ENCODE peak calls at places on chromosomes 6 and 20, in six cellular contexts. C is uterus, M is testis, Y is ovary, I is right lobe of liver, B is K562. J is an unnamed sample.

GRCh38 chr6:11744753-11745152 is 33.9 kb downstream of the ADTRP start:
- DNase-seq in B (no peak), I (peak; percentile 52), Y (no peak), M (peak; percentile 52), C (peak; percentile 67), J (peak; percentile 74)

GRCh38 chr6:126268087-126268486 is 71.8 kb upstream of the CENPW start:
- DNase-seq in M (no peak), Y (no peak), B (no peak), I (no peak), C (no peak), J (no peak)

GRCh38 chr6:148616811-148617210 is 130.0 kb upstream of the UST start:
- DNase-seq in M (no peak), B (no peak), I (no peak), Y (no peak), C (no peak), J (no peak)

GRCh38 chr6:17565399-17565798 is 34.7 kb upstream of the FAM8A1 start:
- DNase-seq in B (no peak), I (no peak), Y (no peak), C (no peak), M (no peak), J (no peak)

GRCh38 chr20:48285656-48286055 is 500.4 kb upstream of the SULF2 start:
- DNase-seq in B (no peak), C (no peak), Y (no peak), M (no peak), I (no peak), J (no peak)

GRCh38 chr6:36547646-36548400 is 544 bp upstream of the STK38 start:
- DNase-seq in B (no peak), I (no peak), Y (peak; percentile 29), M (no peak), C (no peak), J (no peak)

GRCh38 chr6:124193132-124193531 is 389.5 kb downstream of the NKAIN2 start:
- DNase-seq in Y (no peak), M (no peak), B (no peak), C (no peak), I (no peak), J (peak; percentile 2)

GRCh38 chr6:36780517-36781210 is 58.6 kb downstream of the CPNE5 start:
- DNase-seq in C (no peak), Y (no peak), B (no peak), M (no peak), I (no peak), J (no peak)

GRCh38 chr20:8434326-8434876 is 302.3 kb downstream of the PLCB1 start:
- DNase-seq in I (no peak), Y (no peak), B (no peak), C (no peak), M (no peak), J (no peak)

GRCh38 chr20:43915209-43916072 is 789 bp downstream of the TOX2 start:
- DNase-seq in B (no peak), C (no peak), M (peak; percentile 46), Y (no peak), I (no peak), J (no peak)

GRCh38 chr6:111748247-111748647 is 125.0 kb downstream of the FYN start:
- DNase-seq in M (no peak), Y (no peak), C (no peak), I (no peak), B (no peak), J (no peak)

GRCh38 chr20:33796263-33796906 is 14.8 kb upstream of the CHMP4B start:
- DNase-seq in B (no peak), I (no peak), M (no peak), Y (no peak), C (no peak), J (peak; percentile 87)
- TF ChIP-seq POLR2A in B (no peak), I (no peak), M (no peak), Y (no peak), C (no peak), J (no peak)

GRCh38 chr20:36951198-36951976 is at the start of gene SAMHD1:
- DNase-seq in M (peak; percentile 97), C (peak; percentile 97), I (peak; percentile 98), Y (peak; percentile 95), B (peak; percentile 100), J (peak; percentile 98)
- TF ChIP-seq POLR2A in M (peak; percentile 75), C (peak; percentile 89), I (peak; percentile 83), Y (peak; percentile 98), B (peak; percentile 84), J (peak; percentile 85)

GRCh38 chr20:24722586-24722985 is 226.5 kb upstream of the CST7 start:
- DNase-seq in B (no peak), Y (no peak), M (no peak), I (peak; percentile 16), C (no peak), J (no peak)

GRCh38 chr20:24718277-24718676 is 230.8 kb upstream of the CST7 start:
- DNase-seq in B (no peak), Y (no peak), M (no peak), C (no peak), I (no peak), J (no peak)

GRCh38 chr20:24721891-24722530 is 227.1 kb upstream of the CST7 start:
- DNase-seq in C (no peak), B (no peak), I (peak; percentile 4), Y (no peak), M (no peak), J (no peak)

GRCh38 chr20:24720957-24721356 is 228.1 kb upstream of the CST7 start:
- DNase-seq in I (no peak), Y (no peak), B (no peak), M (no peak), C (no peak), J (no peak)

GRCh38 chr20:24718696-24719095 is 230.4 kb upstream of the CST7 start:
- DNase-seq in M (no peak), C (no peak), B (no peak), I (peak; percentile 3), Y (no peak), J (no peak)
- TF ChIP-seq POLR2A in M (no peak), C (no peak), B (no peak), I (no peak), Y (no peak), J (no peak)

DNA sequence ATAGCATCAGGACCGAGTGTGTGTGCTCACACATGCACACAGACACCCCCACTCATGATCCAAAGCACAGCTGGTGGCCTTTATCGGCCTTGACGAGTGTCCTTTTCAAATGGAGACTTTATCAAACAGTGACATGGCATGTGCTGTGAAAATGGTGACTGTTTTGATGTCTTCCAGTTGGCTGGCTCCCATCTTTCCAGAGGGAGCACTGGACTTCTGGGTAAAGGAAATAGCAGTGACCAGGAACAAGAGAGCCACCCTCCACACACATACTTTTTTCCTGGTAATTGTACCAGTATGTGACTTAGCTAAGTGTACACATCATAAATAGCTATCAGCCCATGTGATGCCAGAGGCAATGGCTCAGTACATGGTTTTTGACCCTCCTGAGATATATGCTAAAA is 52.7 kb downstream of the ZDHHC14 start:
- DNase-seq in Y (no peak), C (no peak), I (no peak), B (no peak), M (no peak), J (no peak)
- TF ChIP-seq POLR2A in Y (no peak), C (no peak), I (no peak), B (no peak), M (no peak), J (no peak)

GRCh38 chr6:166406197-166406596 is 23.5 kb upstream of the MPC1 start:
- DNase-seq in B (no peak), Y (no peak), C (no peak), M (no peak), I (no peak), J (no peak)
- TF ChIP-seq POLR2A in B (no peak), Y (no peak), C (no peak), M (no peak), I (no peak), J (no peak)

GRCh38 chr6:116060572-116061283 is at the start of gene FRK:
- DNase-seq in M (peak; percentile 31), C (no peak), I (peak; percentile 69), B (no peak), Y (no peak), J (no peak)
- TF ChIP-seq POLR2A in M (no peak), C (no peak), I (peak; percentile 71), B (no peak), Y (no peak), J (no peak)

DNA sequence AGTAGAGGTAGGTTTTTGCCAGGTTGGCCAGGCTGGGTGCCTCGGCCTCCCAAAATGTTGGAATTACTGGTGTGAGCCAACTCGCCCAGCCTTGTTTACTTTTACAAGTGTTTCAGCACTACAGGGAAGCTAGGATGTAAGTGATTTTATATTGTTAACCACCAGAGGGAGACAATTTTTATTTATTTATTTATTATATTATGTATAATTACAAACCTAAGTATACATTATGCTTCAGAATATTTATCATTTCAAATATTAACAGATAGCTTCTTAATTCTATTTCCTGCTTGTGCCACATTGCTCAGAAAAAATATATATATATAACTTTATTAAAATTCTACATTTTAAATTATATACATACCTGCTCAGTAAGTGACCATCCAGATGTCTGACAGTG is 9.8 kb downstream of the MMUT start:
- DNase-seq in I (no peak), C (no peak), M (no peak), Y (no peak), B (no peak), J (no peak)
- TF ChIP-seq POLR2A in I (no peak), C (no peak), M (no peak), Y (no peak), B (no peak), J (no peak)